ENCODE peak calls at places on chromosomes 13 and 19, in eight cellular contexts. One of them, this sample, is unnamed. For H3K27me3, the result is how much of the 10 kb centered on the place peaks cover.

GRCh38 chr19:33731886-33732285 is 64.8 kb upstream of the KCTD15 start:
- DNase-seq in fibroblast of lung: no peak
- DNase-seq in heart right ventricle: no peak
- DNase-seq in psoas muscle: no peak
- DNase-seq in prostate gland: no peak
- DNase-seq in thyroid gland: no peak
- DNase-seq in left lung: no peak
- DNase-seq in cardiac muscle cell: no peak
- DNase-seq in this sample: no peak

GRCh38 chr19:10593820-10594637 is 6.9 kb upstream of the AP1M2 start:
- DNase-seq in fibroblast of lung: no peak
- DNase-seq in heart right ventricle: no peak
- DNase-seq in psoas muscle: no peak
- DNase-seq in prostate gland: no peak
- DNase-seq in thyroid gland: peak
- DNase-seq in left lung: peak
- DNase-seq in cardiac muscle cell: no peak
- DNase-seq in this sample: no peak

GRCh38 chr13:76696370-76696769 is 189.8 kb downstream of the KCTD12 start:
- DNase-seq in fibroblast of lung: no peak
- DNase-seq in heart right ventricle: no peak
- DNase-seq in psoas muscle: no peak
- DNase-seq in prostate gland: no peak
- DNase-seq in thyroid gland: no peak
- DNase-seq in left lung: no peak
- DNase-seq in cardiac muscle cell: no peak
- DNase-seq in this sample: no peak

GRCh38 chr19:46984077-46985010 is 35.3 kb upstream of the NPAS1 start:
- DNase-seq in fibroblast of lung: peak
- DNase-seq in heart right ventricle: no peak
- DNase-seq in psoas muscle: peak
- DNase-seq in prostate gland: no peak
- DNase-seq in thyroid gland: no peak
- DNase-seq in left lung: no peak
- DNase-seq in cardiac muscle cell: peak
- DNase-seq in this sample: no peak

GRCh38 chr19:49684251-49684982 is 5.0 kb upstream of the ADM5 start:
- DNase-seq in fibroblast of lung: no peak
- DNase-seq in heart right ventricle: no peak
- DNase-seq in psoas muscle: no peak
- DNase-seq in prostate gland: no peak
- DNase-seq in thyroid gland: no peak
- DNase-seq in left lung: peak
- DNase-seq in cardiac muscle cell: no peak
- DNase-seq in this sample: no peak

GRCh38 chr13:59946924-59947323 is 216.8 kb downstream of the DIAPH3 start:
- DNase-seq in fibroblast of lung: no peak
- DNase-seq in heart right ventricle: no peak
- DNase-seq in psoas muscle: no peak
- DNase-seq in prostate gland: no peak
- DNase-seq in thyroid gland: no peak
- DNase-seq in left lung: no peak
- DNase-seq in cardiac muscle cell: peak
- DNase-seq in this sample: no peak

GRCh38 chr19:39832341-39833083 is 1.4 kb downstream of the DYRK1B start:
- DNase-seq in fibroblast of lung: no peak
- DNase-seq in heart right ventricle: no peak
- DNase-seq in psoas muscle: no peak
- DNase-seq in prostate gland: no peak
- DNase-seq in thyroid gland: no peak
- DNase-seq in left lung: no peak
- DNase-seq in cardiac muscle cell: peak
- DNase-seq in this sample: no peak

GRCh38 chr19:45103200-45103624 is 10.2 kb downstream of the PPP1R37 start:
- DNase-seq in fibroblast of lung: peak
- DNase-seq in heart right ventricle: no peak
- DNase-seq in psoas muscle: no peak
- DNase-seq in prostate gland: no peak
- DNase-seq in thyroid gland: peak
- DNase-seq in left lung: no peak
- DNase-seq in cardiac muscle cell: peak
- DNase-seq in this sample: no peak

GRCh38 chr19:51691122-51692064 is 1.7 kb upstream of the SPACA6 start:
- DNase-seq in fibroblast of lung: peak
- DNase-seq in heart right ventricle: no peak
- DNase-seq in psoas muscle: no peak
- DNase-seq in prostate gland: no peak
- DNase-seq in thyroid gland: no peak
- DNase-seq in left lung: no peak
- DNase-seq in cardiac muscle cell: peak
- DNase-seq in this sample: no peak

GRCh38 chr13:23674795-23675640 is 104.8 kb downstream of the TNFRSF19 start:
- DNase-seq in fibroblast of lung: peak
- DNase-seq in heart right ventricle: no peak
- DNase-seq in psoas muscle: no peak
- DNase-seq in prostate gland: no peak
- DNase-seq in thyroid gland: no peak
- DNase-seq in left lung: no peak
- DNase-seq in cardiac muscle cell: peak
- DNase-seq in this sample: no peak

GRCh38 chr13:96540656-96541055 is 450.7 kb downstream of the HS6ST3 start:
- DNase-seq in fibroblast of lung: no peak
- DNase-seq in heart right ventricle: no peak
- DNase-seq in psoas muscle: no peak
- DNase-seq in prostate gland: no peak
- DNase-seq in thyroid gland: no peak
- DNase-seq in left lung: no peak
- DNase-seq in cardiac muscle cell: no peak
- DNase-seq in this sample: no peak

GRCh38 chr13:90974249-90974954 is 373.1 kb upstream of the MIR17HG start:
- DNase-seq in fibroblast of lung: no peak
- DNase-seq in heart right ventricle: no peak
- DNase-seq in psoas muscle: no peak
- DNase-seq in prostate gland: no peak
- DNase-seq in thyroid gland: no peak
- DNase-seq in left lung: no peak
- DNase-seq in cardiac muscle cell: no peak
- DNase-seq in this sample: no peak

DNA sequence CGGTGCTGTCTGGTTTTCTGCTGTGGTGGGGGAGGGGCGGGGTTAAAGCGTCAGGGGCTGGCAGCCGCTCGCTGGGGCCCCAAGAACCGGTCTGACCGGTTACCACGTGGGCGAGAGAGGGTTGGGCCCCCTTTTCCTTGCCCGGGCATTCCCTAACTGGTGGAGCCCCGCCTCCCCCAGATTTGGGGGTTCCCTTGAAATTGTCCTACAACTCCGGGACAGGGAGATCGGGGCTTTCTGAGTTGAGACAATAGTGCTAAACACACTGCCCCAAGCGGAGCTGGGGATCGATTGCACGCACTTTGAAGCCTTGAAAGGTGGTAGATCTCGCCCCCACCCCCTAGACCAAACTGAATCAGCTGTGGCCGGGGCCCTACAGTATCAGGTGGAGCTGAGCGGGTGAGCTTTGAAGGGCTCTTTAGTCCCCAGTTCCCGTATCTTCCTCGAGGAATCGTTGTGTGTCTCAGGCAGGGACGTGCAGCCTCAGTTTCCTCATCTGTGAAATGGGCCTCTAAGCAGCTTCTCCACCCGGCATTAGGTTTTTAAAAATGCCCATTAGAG is 4.8 kb downstream of the IER2 start:
- DNase-seq in fibroblast of lung: peak
- DNase-seq in heart right ventricle: peak
- DNase-seq in psoas muscle: peak
- DNase-seq in prostate gland: peak
- DNase-seq in thyroid gland: peak
- DNase-seq in left lung: peak
- DNase-seq in cardiac muscle cell: peak
- DNase-seq in this sample: no peak
- TF ChIP-seq CTCF in fibroblast of lung: peak
- TF ChIP-seq CTCF in heart right ventricle: no peak
- TF ChIP-seq CTCF in psoas muscle: no peak
- TF ChIP-seq CTCF in prostate gland: no peak
- TF ChIP-seq CTCF in thyroid gland: no peak
- TF ChIP-seq CTCF in left lung: no peak
- TF ChIP-seq CTCF in cardiac muscle cell: peak
- TF ChIP-seq CTCF in this sample: peak

DNA sequence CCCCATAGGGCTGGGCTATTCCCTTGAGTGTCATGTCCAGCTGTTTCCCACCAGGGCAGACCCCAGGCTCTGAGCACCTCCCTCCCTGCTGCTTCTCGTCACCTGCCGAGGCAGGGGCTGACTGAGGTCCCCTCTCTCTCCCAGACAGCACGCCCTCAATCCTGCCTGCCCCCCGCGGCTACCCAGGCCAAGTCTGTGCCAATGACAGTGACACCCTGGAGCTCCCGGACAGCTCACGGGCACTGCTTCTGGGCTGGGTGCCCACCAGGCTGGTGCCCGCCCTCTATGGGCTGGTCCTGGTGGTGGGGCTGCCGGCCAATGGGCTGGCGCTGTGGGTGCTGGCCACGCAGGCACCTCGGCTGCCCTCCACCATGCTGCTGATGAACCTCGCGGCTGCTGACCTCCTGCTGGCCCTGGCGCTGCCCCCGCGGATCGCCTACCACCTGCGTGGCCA is 657 bp downstream of the F2RL3 start:
- DNase-seq in fibroblast of lung: no peak
- DNase-seq in heart right ventricle: peak
- DNase-seq in psoas muscle: no peak
- DNase-seq in prostate gland: peak
- DNase-seq in thyroid gland: no peak
- DNase-seq in left lung: no peak
- DNase-seq in cardiac muscle cell: no peak
- DNase-seq in this sample: no peak
- H3K27me3 ChIP-seq in fibroblast of lung: under half
- H3K27me3 ChIP-seq in heart right ventricle: under half
- H3K27me3 ChIP-seq in psoas muscle: under half
- H3K27me3 ChIP-seq in prostate gland: under half
- H3K27me3 ChIP-seq in thyroid gland: under half
- H3K27me3 ChIP-seq in left lung: under half
- H3K27me3 ChIP-seq in cardiac muscle cell: under half
- H3K27me3 ChIP-seq in this sample: under half

GRCh38 chr19:35156673-35157014 is 2.1 kb downstream of the FXYD5 start:
- DNase-seq in fibroblast of lung: no peak
- DNase-seq in heart right ventricle: no peak
- DNase-seq in psoas muscle: no peak
- DNase-seq in prostate gland: no peak
- DNase-seq in thyroid gland: no peak
- DNase-seq in left lung: no peak
- DNase-seq in cardiac muscle cell: no peak
- DNase-seq in this sample: no peak

GRCh38 chr19:35155441-35155840 is 906 bp downstream of the FXYD5 start:
- DNase-seq in fibroblast of lung: no peak
- DNase-seq in heart right ventricle: no peak
- DNase-seq in psoas muscle: no peak
- DNase-seq in prostate gland: no peak
- DNase-seq in thyroid gland: no peak
- DNase-seq in left lung: no peak
- DNase-seq in cardiac muscle cell: no peak
- DNase-seq in this sample: no peak

GRCh38 chr19:35155981-35156672 is 1.6 kb downstream of the FXYD5 start:
- DNase-seq in fibroblast of lung: no peak
- DNase-seq in heart right ventricle: no peak
- DNase-seq in psoas muscle: no peak
- DNase-seq in prostate gland: no peak
- DNase-seq in thyroid gland: no peak
- DNase-seq in left lung: no peak
- DNase-seq in cardiac muscle cell: no peak
- DNase-seq in this sample: no peak

GRCh38 chr19:35153701-35154534 is 617 bp upstream of the FXYD5 start:
- DNase-seq in fibroblast of lung: no peak
- DNase-seq in heart right ventricle: no peak
- DNase-seq in psoas muscle: peak
- DNase-seq in prostate gland: no peak
- DNase-seq in thyroid gland: no peak
- DNase-seq in left lung: peak
- DNase-seq in cardiac muscle cell: peak
- DNase-seq in this sample: no peak

DNA sequence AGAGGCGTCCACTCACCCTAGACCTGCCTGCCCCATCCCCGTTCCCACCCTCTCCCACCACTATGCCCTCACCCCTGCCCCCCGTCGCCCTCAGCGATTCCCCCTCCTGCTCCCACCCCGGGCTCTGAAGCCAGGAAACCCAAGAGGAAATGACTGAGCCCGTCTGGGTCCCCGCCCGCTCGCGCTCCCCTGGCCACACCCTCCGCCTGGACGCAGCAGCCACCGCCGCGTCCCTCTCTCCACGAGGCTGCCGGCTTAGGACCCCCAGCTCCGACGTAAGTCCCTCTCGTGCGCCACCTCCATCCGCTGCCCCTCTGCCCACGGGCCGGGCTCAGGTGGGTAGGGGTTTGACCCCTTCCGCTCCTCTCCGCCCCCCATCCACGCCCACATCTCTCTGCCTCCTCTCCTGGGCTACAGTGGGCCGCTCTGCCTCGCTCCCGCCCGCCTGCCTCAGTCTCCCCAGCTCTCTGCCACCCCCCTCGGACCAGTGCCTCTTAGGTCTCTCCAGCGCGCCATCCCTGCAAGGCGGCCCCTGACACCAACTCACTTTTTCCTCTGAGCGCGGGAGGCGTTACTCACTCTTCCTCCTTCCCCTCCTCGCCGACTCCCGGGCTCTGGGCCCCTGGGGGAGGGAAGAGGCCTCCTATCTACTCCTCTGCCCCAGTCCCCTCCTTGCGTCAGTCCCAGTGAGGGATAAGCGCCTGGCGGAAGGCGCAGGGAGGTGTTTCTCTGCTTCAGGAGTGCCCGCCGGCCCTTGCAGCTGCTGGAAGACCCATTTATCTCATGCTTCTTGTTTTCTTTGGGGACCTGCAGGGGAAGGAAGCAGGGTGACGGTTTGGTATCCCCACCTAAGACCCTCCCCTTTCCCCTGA is at the start of gene FXYD5:
- DNase-seq in fibroblast of lung: peak
- DNase-seq in heart right ventricle: peak
- DNase-seq in psoas muscle: peak
- DNase-seq in prostate gland: no peak
- DNase-seq in thyroid gland: no peak
- DNase-seq in left lung: peak
- DNase-seq in cardiac muscle cell: peak
- DNase-seq in this sample: no peak
- TF ChIP-seq CTCF in fibroblast of lung: no peak
- TF ChIP-seq CTCF in heart right ventricle: no peak
- TF ChIP-seq CTCF in psoas muscle: no peak
- TF ChIP-seq CTCF in prostate gland: no peak
- TF ChIP-seq CTCF in thyroid gland: no peak
- TF ChIP-seq CTCF in left lung: no peak
- TF ChIP-seq CTCF in cardiac muscle cell: peak
- TF ChIP-seq CTCF in this sample: peak

DNA sequence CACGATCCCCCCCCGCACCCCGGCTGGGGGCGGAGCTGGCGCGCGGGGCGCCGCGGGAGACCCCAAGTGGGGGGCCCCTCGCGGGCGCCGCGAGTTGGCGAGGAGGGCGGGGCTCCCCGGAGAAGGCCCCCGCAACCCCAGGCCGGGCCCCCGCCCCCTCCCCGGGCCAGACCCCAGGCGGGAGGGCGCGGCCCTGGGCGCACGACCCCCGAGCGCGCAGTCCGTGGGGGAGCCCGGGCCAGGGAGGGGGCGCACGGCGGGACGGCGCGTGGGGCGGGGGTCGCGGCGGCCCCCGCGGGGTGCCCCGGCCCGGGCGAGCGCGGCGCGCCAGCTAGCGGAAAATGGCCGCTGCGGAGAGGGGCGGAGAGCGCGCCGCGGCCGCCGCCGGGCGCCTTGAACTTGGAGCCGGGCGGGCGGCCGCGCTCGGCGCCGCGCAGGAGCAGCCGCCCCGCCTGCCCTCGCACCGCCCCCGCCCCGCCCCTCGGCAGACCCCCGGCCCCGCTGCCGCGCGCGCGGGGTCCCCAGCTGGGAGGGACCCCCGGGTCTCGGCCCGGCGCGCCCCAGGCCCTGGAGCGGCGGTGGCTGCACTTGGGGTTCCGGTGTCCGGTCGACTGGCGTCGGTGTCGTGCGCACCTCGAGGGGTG is 6.4 kb upstream of the NFIC start:
- DNase-seq in fibroblast of lung: no peak
- DNase-seq in heart right ventricle: no peak
- DNase-seq in psoas muscle: no peak
- DNase-seq in prostate gland: no peak
- DNase-seq in thyroid gland: no peak
- DNase-seq in left lung: no peak
- DNase-seq in cardiac muscle cell: peak
- DNase-seq in this sample: no peak
- H3K27me3 ChIP-seq in fibroblast of lung: under half
- H3K27me3 ChIP-seq in heart right ventricle: under half
- H3K27me3 ChIP-seq in psoas muscle: under half
- H3K27me3 ChIP-seq in prostate gland: under half
- H3K27me3 ChIP-seq in thyroid gland: under half
- H3K27me3 ChIP-seq in left lung: under half
- H3K27me3 ChIP-seq in cardiac muscle cell: half or more
- H3K27me3 ChIP-seq in this sample: under half

This sample was measured in kidney epithelial cell.